ENCODE peak calls at places on chromosomes 3 and 15, in eight cellular contexts. One of them, this sample, is unnamed.

GRCh38 chr3:191246628-191247027 is 47.6 kb downstream of the OSTN start:
- DNase-seq in OCI-LY7: no peak
- DNase-seq in lower leg skin: no peak
- DNase-seq in mammary epithelial cell: peak
- DNase-seq in fibroblast of mammary gland: peak
- DNase-seq in IMR-90: peak
- DNase-seq in gastrocnemius medialis: no peak
- DNase-seq in A549: peak
- DNase-seq in this sample: no peak

GRCh38 chr3:32138545-32139104 is 32.2 kb downstream of the GPD1L start:
- DNase-seq in OCI-LY7: peak
- DNase-seq in lower leg skin: no peak
- DNase-seq in mammary epithelial cell: no peak
- DNase-seq in fibroblast of mammary gland: no peak
- DNase-seq in IMR-90: peak
- DNase-seq in gastrocnemius medialis: no peak
- DNase-seq in A549: no peak
- DNase-seq in this sample: no peak

GRCh38 chr15:89754361-89755154 is 3.5 kb upstream of the MESP1 start:
- DNase-seq in OCI-LY7: no peak
- DNase-seq in lower leg skin: no peak
- DNase-seq in mammary epithelial cell: no peak
- DNase-seq in fibroblast of mammary gland: no peak
- DNase-seq in IMR-90: peak
- DNase-seq in gastrocnemius medialis: no peak
- DNase-seq in A549: peak
- DNase-seq in this sample: no peak

GRCh38 chr15:74420193-74420905 is 13.4 kb downstream of the SEMA7A start:
- DNase-seq in OCI-LY7: no peak
- DNase-seq in lower leg skin: no peak
- DNase-seq in mammary epithelial cell: no peak
- DNase-seq in fibroblast of mammary gland: no peak
- DNase-seq in IMR-90: no peak
- DNase-seq in gastrocnemius medialis: peak
- DNase-seq in A549: peak
- DNase-seq in this sample: peak

GRCh38 chr3:127574880-127575878 is 15.4 kb downstream of the TPRA1 start:
- DNase-seq in OCI-LY7: peak
- DNase-seq in lower leg skin: peak
- DNase-seq in mammary epithelial cell: peak
- DNase-seq in fibroblast of mammary gland: peak
- DNase-seq in IMR-90: peak
- DNase-seq in gastrocnemius medialis: peak
- DNase-seq in A549: peak
- DNase-seq in this sample: peak

GRCh38 chr3:47663630-47664240 is 85.1 kb upstream of the CSPG5 start:
- DNase-seq in OCI-LY7: no peak
- DNase-seq in lower leg skin: no peak
- DNase-seq in mammary epithelial cell: no peak
- DNase-seq in fibroblast of mammary gland: no peak
- DNase-seq in IMR-90: no peak
- DNase-seq in gastrocnemius medialis: no peak
- DNase-seq in A549: no peak
- DNase-seq in this sample: no peak

GRCh38 chr3:188689101-188689574 is 482.6 kb upstream of the TPRG1 start:
- DNase-seq in OCI-LY7: no peak
- DNase-seq in lower leg skin: peak
- DNase-seq in mammary epithelial cell: no peak
- DNase-seq in fibroblast of mammary gland: peak
- DNase-seq in IMR-90: peak
- DNase-seq in gastrocnemius medialis: no peak
- DNase-seq in A549: no peak
- DNase-seq in this sample: no peak

GRCh38 chr3:55189359-55189801 is 261.5 kb upstream of the LRTM1 start:
- DNase-seq in OCI-LY7: no peak
- DNase-seq in lower leg skin: no peak
- DNase-seq in mammary epithelial cell: no peak
- DNase-seq in fibroblast of mammary gland: peak
- DNase-seq in IMR-90: peak
- DNase-seq in gastrocnemius medialis: no peak
- DNase-seq in A549: peak
- DNase-seq in this sample: no peak

GRCh38 chr3:149010504-149010951 is 19.2 kb downstream of the GYG1 start:
- DNase-seq in OCI-LY7: no peak
- DNase-seq in lower leg skin: no peak
- DNase-seq in mammary epithelial cell: no peak
- DNase-seq in fibroblast of mammary gland: no peak
- DNase-seq in IMR-90: peak
- DNase-seq in gastrocnemius medialis: no peak
- DNase-seq in A549: no peak
- DNase-seq in this sample: no peak

GRCh38 chr15:52782514-52782913 is 7.6 kb downstream of the ONECUT1 start:
- DNase-seq in OCI-LY7: no peak
- DNase-seq in lower leg skin: no peak
- DNase-seq in mammary epithelial cell: no peak
- DNase-seq in fibroblast of mammary gland: no peak
- DNase-seq in IMR-90: no peak
- DNase-seq in gastrocnemius medialis: no peak
- DNase-seq in A549: no peak
- DNase-seq in this sample: no peak

GRCh38 chr15:52783191-52783829 is 6.8 kb downstream of the ONECUT1 start:
- DNase-seq in OCI-LY7: no peak
- DNase-seq in lower leg skin: no peak
- DNase-seq in mammary epithelial cell: no peak
- DNase-seq in fibroblast of mammary gland: no peak
- DNase-seq in IMR-90: no peak
- DNase-seq in gastrocnemius medialis: no peak
- DNase-seq in A549: no peak
- DNase-seq in this sample: no peak

GRCh38 chr15:52778457-52778856 is 11.7 kb downstream of the ONECUT1 start:
- DNase-seq in OCI-LY7: no peak
- DNase-seq in lower leg skin: no peak
- DNase-seq in mammary epithelial cell: no peak
- DNase-seq in fibroblast of mammary gland: no peak
- DNase-seq in IMR-90: no peak
- DNase-seq in gastrocnemius medialis: no peak
- DNase-seq in A549: no peak
- DNase-seq in this sample: no peak

GRCh38 chr15:52783929-52784798 is 6.0 kb downstream of the ONECUT1 start:
- DNase-seq in OCI-LY7: no peak
- DNase-seq in lower leg skin: no peak
- DNase-seq in mammary epithelial cell: no peak
- DNase-seq in fibroblast of mammary gland: peak
- DNase-seq in IMR-90: no peak
- DNase-seq in gastrocnemius medialis: no peak
- DNase-seq in A549: peak
- DNase-seq in this sample: peak

DNA sequence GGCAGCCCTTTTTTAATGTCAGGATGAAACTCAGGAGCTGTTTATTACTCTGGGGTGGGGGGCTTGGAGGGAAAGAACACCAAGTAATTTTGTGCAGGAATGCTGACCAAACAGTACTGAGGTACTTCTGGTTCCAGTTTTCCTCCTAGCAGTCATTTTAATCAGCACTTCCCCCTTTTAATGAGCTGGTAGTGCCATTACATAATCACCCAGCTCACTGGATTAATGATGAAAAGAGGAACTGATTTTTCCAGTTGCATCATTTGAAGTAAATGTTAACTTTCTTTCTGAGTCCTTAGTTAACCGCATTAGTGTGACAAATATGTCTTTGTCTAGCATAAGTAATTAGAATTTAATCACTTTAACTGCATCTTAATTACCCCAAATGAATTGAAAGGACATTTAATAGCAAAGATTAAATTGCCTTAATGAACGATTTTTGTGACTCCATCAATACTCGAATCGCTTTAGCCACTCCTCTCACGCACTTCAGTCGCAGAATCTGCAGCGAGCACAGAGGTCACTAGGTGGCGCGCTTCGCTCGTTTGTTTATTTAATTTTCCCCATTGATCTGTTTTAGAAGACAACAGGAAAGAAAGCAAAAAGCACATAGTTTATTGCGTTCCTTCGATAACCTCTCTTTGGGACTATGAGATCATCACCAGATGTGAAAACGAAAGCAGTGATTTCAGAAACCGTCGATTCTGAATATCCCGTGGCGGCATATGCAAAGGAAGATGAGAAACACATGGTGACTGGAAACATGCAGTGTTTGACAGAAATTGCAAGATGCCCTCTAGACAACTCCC is 9.8 kb downstream of the ONECUT1 start:
- DNase-seq in OCI-LY7: peak
- DNase-seq in lower leg skin: peak
- DNase-seq in mammary epithelial cell: peak
- DNase-seq in fibroblast of mammary gland: peak
- DNase-seq in IMR-90: peak
- DNase-seq in gastrocnemius medialis: no peak
- DNase-seq in A549: peak
- DNase-seq in this sample: peak
- H3K4me3 ChIP-seq in OCI-LY7: peak
- H3K4me3 ChIP-seq in lower leg skin: no peak
- H3K4me3 ChIP-seq in mammary epithelial cell: no peak
- H3K4me3 ChIP-seq in fibroblast of mammary gland: no peak
- H3K4me3 ChIP-seq in IMR-90: peak
- H3K4me3 ChIP-seq in gastrocnemius medialis: no peak
- H3K4me3 ChIP-seq in A549: peak
- H3K4me3 ChIP-seq in this sample: no peak

GRCh38 chr3:51819709-51820406 is 40.8 kb upstream of the IQCF6 start:
- DNase-seq in OCI-LY7: peak
- DNase-seq in lower leg skin: no peak
- DNase-seq in mammary epithelial cell: no peak
- DNase-seq in fibroblast of mammary gland: no peak
- DNase-seq in IMR-90: no peak
- DNase-seq in gastrocnemius medialis: no peak
- DNase-seq in A549: peak
- DNase-seq in this sample: peak

GRCh38 chr3:51817375-51817774 is 38.3 kb upstream of the IQCF6 start:
- DNase-seq in OCI-LY7: no peak
- DNase-seq in lower leg skin: no peak
- DNase-seq in mammary epithelial cell: no peak
- DNase-seq in fibroblast of mammary gland: no peak
- DNase-seq in IMR-90: no peak
- DNase-seq in gastrocnemius medialis: no peak
- DNase-seq in A549: no peak
- DNase-seq in this sample: no peak

GRCh38 chr3:51815614-51816013 is 36.6 kb upstream of the IQCF6 start:
- DNase-seq in OCI-LY7: no peak
- DNase-seq in lower leg skin: no peak
- DNase-seq in mammary epithelial cell: no peak
- DNase-seq in fibroblast of mammary gland: no peak
- DNase-seq in IMR-90: no peak
- DNase-seq in gastrocnemius medialis: no peak
- DNase-seq in A549: no peak
- DNase-seq in this sample: no peak

GRCh38 chr3:51814034-51814433 is 35.0 kb upstream of the IQCF6 start:
- DNase-seq in OCI-LY7: no peak
- DNase-seq in lower leg skin: no peak
- DNase-seq in mammary epithelial cell: no peak
- DNase-seq in fibroblast of mammary gland: no peak
- DNase-seq in IMR-90: no peak
- DNase-seq in gastrocnemius medialis: no peak
- DNase-seq in A549: no peak
- DNase-seq in this sample: no peak

DNA sequence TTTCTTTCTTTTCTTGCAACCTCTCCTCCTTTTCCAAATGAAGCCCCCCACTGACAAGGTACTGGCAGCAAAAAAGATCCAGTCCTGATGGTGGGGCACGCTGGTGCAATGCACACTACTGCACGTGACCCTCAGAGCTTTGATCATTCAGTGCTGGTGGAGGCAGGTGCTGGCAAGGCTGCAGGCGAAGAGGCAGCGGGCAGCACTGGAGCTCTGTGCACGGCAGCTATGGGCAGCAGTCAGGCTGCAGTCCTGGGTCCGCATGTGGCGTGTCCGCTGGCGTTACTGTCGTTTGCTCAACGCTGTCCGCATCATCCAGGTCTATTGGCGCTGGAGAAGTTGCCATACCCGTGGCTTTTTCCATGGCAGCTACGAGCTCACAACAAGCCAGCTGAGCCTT is 40.1 kb upstream of the IQCF6 start:
- DNase-seq in OCI-LY7: no peak
- DNase-seq in lower leg skin: no peak
- DNase-seq in mammary epithelial cell: no peak
- DNase-seq in fibroblast of mammary gland: no peak
- DNase-seq in IMR-90: no peak
- DNase-seq in gastrocnemius medialis: no peak
- DNase-seq in A549: no peak
- DNase-seq in this sample: no peak
- TF ChIP-seq CTCF in OCI-LY7: no peak
- TF ChIP-seq CTCF in lower leg skin: no peak
- TF ChIP-seq CTCF in mammary epithelial cell: no peak
- TF ChIP-seq CTCF in fibroblast of mammary gland: no peak
- TF ChIP-seq CTCF in IMR-90: no peak
- TF ChIP-seq CTCF in gastrocnemius medialis: no peak
- TF ChIP-seq CTCF in A549: no peak
- TF ChIP-seq CTCF in this sample: no peak

GRCh38 chr3:49804141-49805041 is 1.3 kb downstream of the INKA1 start:
- DNase-seq in OCI-LY7: no peak
- DNase-seq in lower leg skin: no peak
- DNase-seq in mammary epithelial cell: peak
- DNase-seq in fibroblast of mammary gland: no peak
- DNase-seq in IMR-90: no peak
- DNase-seq in gastrocnemius medialis: no peak
- DNase-seq in A549: no peak
- DNase-seq in this sample: no peak
- H3K4me3 ChIP-seq in OCI-LY7: peak
- H3K4me3 ChIP-seq in lower leg skin: no peak
- H3K4me3 ChIP-seq in mammary epithelial cell: peak
- H3K4me3 ChIP-seq in fibroblast of mammary gland: peak
- H3K4me3 ChIP-seq in IMR-90: peak
- H3K4me3 ChIP-seq in gastrocnemius medialis: peak
- H3K4me3 ChIP-seq in A549: no peak
- H3K4me3 ChIP-seq in this sample: peak

GRCh38 chr3:150349314-150350097 is 58.6 kb upstream of the TSC22D2 start:
- DNase-seq in OCI-LY7: no peak
- DNase-seq in lower leg skin: no peak
- DNase-seq in mammary epithelial cell: no peak
- DNase-seq in fibroblast of mammary gland: no peak
- DNase-seq in IMR-90: no peak
- DNase-seq in gastrocnemius medialis: no peak
- DNase-seq in A549: peak
- DNase-seq in this sample: no peak
- TF ChIP-seq CTCF in OCI-LY7: no peak
- TF ChIP-seq CTCF in lower leg skin: no peak
- TF ChIP-seq CTCF in mammary epithelial cell: peak
- TF ChIP-seq CTCF in fibroblast of mammary gland: no peak
- TF ChIP-seq CTCF in IMR-90: peak
- TF ChIP-seq CTCF in gastrocnemius medialis: peak
- TF ChIP-seq CTCF in A549: no peak
- TF ChIP-seq CTCF in this sample: no peak

DNA sequence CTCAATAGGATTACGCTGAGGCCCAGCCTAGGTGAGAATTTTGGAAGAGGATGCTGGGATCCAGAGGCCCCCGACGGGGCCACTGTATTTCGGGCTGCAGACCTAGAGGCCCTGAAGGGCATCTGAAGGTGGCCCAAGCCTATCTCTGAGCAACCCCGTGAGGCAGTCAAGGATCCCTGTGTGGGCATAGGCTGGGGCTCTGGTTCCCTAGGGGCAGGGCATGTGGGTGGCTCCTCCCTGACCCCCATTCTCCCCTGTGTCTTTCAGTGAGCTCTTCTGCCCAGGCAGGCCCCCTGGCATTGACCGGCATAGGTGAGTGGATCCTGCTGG is 216.0 kb downstream of the SNRPN start:
- DNase-seq in OCI-LY7: no peak
- DNase-seq in lower leg skin: no peak
- DNase-seq in mammary epithelial cell: no peak
- DNase-seq in fibroblast of mammary gland: no peak
- DNase-seq in IMR-90: no peak
- DNase-seq in gastrocnemius medialis: no peak
- DNase-seq in A549: no peak
- DNase-seq in this sample: no peak
- H3K4me3 ChIP-seq in OCI-LY7: no peak
- H3K4me3 ChIP-seq in lower leg skin: no peak
- H3K4me3 ChIP-seq in mammary epithelial cell: no peak
- H3K4me3 ChIP-seq in fibroblast of mammary gland: no peak
- H3K4me3 ChIP-seq in IMR-90: no peak
- H3K4me3 ChIP-seq in gastrocnemius medialis: no peak
- H3K4me3 ChIP-seq in A549: no peak
- H3K4me3 ChIP-seq in this sample: no peak

This sample was measured in GM12865.